ENCODE peak calls at places on chromosomes 16 and 17, in eight cellular contexts. X, N, D, Q, K, U, G and F are unnamed samples.

GRCh38 chr16:58948244-58948643 is 214.1 kb upstream of the GOT2 start:
- DNase-seq in Q (no peak), N (no peak), U (no peak), K (no peak), D (no peak), X (no peak), G (no peak), F (no peak)

GRCh38 chr17:41540921-41541625 is 13.0 kb upstream of the KRT19 start:
- DNase-seq in X (no peak), N (no peak), K (no peak), D (peak), G (peak), U (no peak), Q (no peak), F (no peak)

GRCh38 chr17:231191-231965 is 49.9 kb upstream of the DOC2B start:
- DNase-seq in G (no peak), Q (no peak), X (peak), D (no peak), U (no peak), N (peak), K (no peak), F (no peak)

GRCh38 chr16:55257971-55258613 is 65.9 kb upstream of the IRX6 start:
- DNase-seq in G (peak), X (peak), D (peak), Q (peak), K (peak), N (peak), U (peak), F (no peak)

GRCh38 chr16:23491490-23492391 is 18.6 kb downstream of the GGA2 start:
- DNase-seq in N (peak), U (peak), D (no peak), G (peak), K (no peak), Q (no peak), X (no peak), F (no peak)

GRCh38 chr16:962366-962765 is 8.4 kb downstream of the LMF1 start:
- DNase-seq in Q (no peak), G (no peak), X (no peak), U (no peak), D (no peak), N (no peak), K (no peak), F (no peak)

GRCh38 chr16:23504453-23505179 is 5.7 kb downstream of the GGA2 start:
- DNase-seq in Q (peak), N (peak), K (peak), X (peak), U (no peak), D (peak), G (peak), F (no peak)

GRCh38 chr16:86896976-86897375 is 318.6 kb downstream of the FOXL1 start:
- DNase-seq in Q (no peak), K (no peak), G (no peak), U (no peak), D (no peak), N (peak), X (no peak), F (no peak)

GRCh38 chr17:37541880-37542675 is 52.4 kb downstream of the DUSP14 start:
- DNase-seq in U (peak), K (no peak), Q (no peak), X (no peak), D (no peak), G (peak), N (no peak), F (no peak)

GRCh38 chr17:2243953-2244352 is 59.6 kb downstream of the SMG6 start:
- DNase-seq in G (peak), U (no peak), N (no peak), K (no peak), X (no peak), D (no peak), Q (no peak), F (no peak)

GRCh38 chr16:24286713-24287405 is 30.7 kb downstream of the CACNG3 start:
- DNase-seq in K (no peak), N (no peak), D (no peak), Q (no peak), U (no peak), G (no peak), X (no peak), F (no peak)

GRCh38 chr16:50193594-50193993 is 40.5 kb downstream of the TENT4B start:
- DNase-seq in N (no peak), G (peak), U (no peak), K (no peak), D (peak), Q (no peak), X (no peak), F (no peak)

GRCh38 chr16:19323596-19323995 is 38.1 kb downstream of the CLEC19A start:
- DNase-seq in Q (no peak), D (no peak), X (no peak), N (no peak), K (no peak), U (no peak), G (no peak), F (no peak)

GRCh38 chr17:17742688-17743390 is 61.6 kb downstream of the RAI1 start:
- DNase-seq in U (no peak), X (no peak), Q (no peak), N (no peak), D (no peak), G (no peak), K (no peak), F (no peak)

GRCh38 chr17:16442594-16443389 is 27.4 kb downstream of the TRPV2 start:
- DNase-seq in X (no peak), Q (no peak), D (no peak), K (no peak), G (peak), U (no peak), N (no peak), F (no peak)

GRCh38 chr17:57685499-57686132 is 59.5 kb downstream of the CCDC182 start:
- DNase-seq in U (no peak), X (no peak), N (no peak), Q (no peak), D (peak), K (no peak), G (no peak), F (no peak)

GRCh38 chr17:7204828-7205461 is 14.7 kb downstream of the DLG4 start:
- DNase-seq in U (peak), X (peak), G (peak), N (peak), K (peak), D (peak), Q (peak), F (peak)

GRCh38 chr16:77540656-77541055 is 105.8 kb upstream of the ADAMTS18 start:
- DNase-seq in Q (no peak), D (no peak), K (no peak), X (no peak), N (no peak), U (no peak), G (peak), F (no peak)

GRCh38 chr16:11248133-11248532 is 7.9 kb downstream of the SOCS1 start:
- DNase-seq in D (no peak), K (no peak), X (no peak), U (no peak), N (no peak), G (no peak), Q (no peak), F (no peak)

GRCh38 chr16:24580665-24581064 is 41.3 kb downstream of the RBBP6 start:
- DNase-seq in Q (peak), U (no peak), D (no peak), N (no peak), K (peak), G (peak), X (no peak), F (no peak)

GRCh38 chr17:75511610-75512575 is 3.4 kb downstream of the CASKIN2 start:
- DNase-seq in U (no peak), K (no peak), N (peak), D (no peak), X (peak), G (no peak), Q (no peak), F (no peak)

GRCh38 chr17:76255801-76256429 is 9.2 kb upstream of the UBALD2 start:
- DNase-seq in X (peak), U (no peak), G (peak), D (no peak), Q (no peak), K (no peak), N (no peak), F (no peak)

GRCh38 chr16:16075463-16076399 is 126.3 kb downstream of the ABCC1 start:
- DNase-seq in D (no peak), X (peak), G (no peak), N (peak), U (no peak), Q (no peak), K (no peak), F (no peak)

GRCh38 chr17:66494023-66494803 is 191.8 kb downstream of the PRKCA start:
- DNase-seq in Q (peak), X (no peak), G (peak), U (no peak), K (peak), D (peak), N (no peak), F (no peak)

GRCh38 chr16:4330277-4330882 is 14.5 kb downstream of the GLIS2 start:
- DNase-seq in X (peak), G (peak), D (peak), N (peak), K (peak), Q (peak), U (peak), F (peak)